ENCODE peak calls at places on chromosomes 6 and 20, in nine cellular contexts. V, Y, U, R, I, G, W, C and J are unnamed samples.

GRCh38 chr6:22227824-22228610 is 68.8 kb downstream of the PRL start:
- DNase-seq in V (no peak), Y (no peak), U (no peak), R (no peak), I (peak), G (no peak), W (no peak), C (no peak), J (no peak)

GRCh38 chr6:127146935-127147334 is 28.5 kb downstream of the RSPO3 start:
- DNase-seq in V (no peak), Y (no peak), U (no peak), R (no peak), I (peak), G (no peak), W (peak), C (no peak), J (no peak)

GRCh38 chr20:61391185-61391584 is 139.1 kb downstream of the CDH4 start:
- DNase-seq in V (no peak), Y (no peak), U (no peak), R (no peak), I (no peak), G (no peak), W (no peak), C (no peak), J (no peak)

GRCh38 chr6:11190625-11191245 is 41.7 kb downstream of the NEDD9 start:
- DNase-seq in V (no peak), Y (no peak), U (no peak), R (no peak), I (no peak), G (no peak), W (no peak), C (no peak), J (no peak)

GRCh38 chr6:4848382-4849068 is 72.3 kb downstream of the CDYL start:
- DNase-seq in V (no peak), Y (no peak), U (peak), R (no peak), I (peak), G (no peak), W (peak), C (no peak), J (no peak)

GRCh38 chr20:32052792-32053362 is 835 bp downstream of the HCK start:
- DNase-seq in V (peak), Y (no peak), U (peak), R (peak), I (no peak), G (peak), W (peak), C (no peak), J (no peak)

GRCh38 chr6:157656437-157657005 is 166.5 kb upstream of the SNX9 start:
- DNase-seq in V (no peak), Y (no peak), U (no peak), R (no peak), I (no peak), G (no peak), W (no peak), C (peak), J (no peak)

GRCh38 chr6:38193051-38193450 is 373.5 kb downstream of the ZFAND3 start:
- DNase-seq in V (no peak), Y (no peak), U (no peak), R (no peak), I (no peak), G (no peak), W (no peak), C (peak), J (no peak)

GRCh38 chr6:97064578-97064977 is 140.1 kb downstream of the KLHL32 start:
- DNase-seq in V (no peak), Y (no peak), U (no peak), R (no peak), I (no peak), G (no peak), W (peak), C (no peak), J (no peak)

GRCh38 chr20:24588725-24589340 is 119.4 kb downstream of the SYNDIG1 start:
- DNase-seq in V (no peak), Y (no peak), U (no peak), R (no peak), I (no peak), G (no peak), W (no peak), C (no peak), J (peak)

GRCh38 chr6:159151266-159151855 is 17.8 kb upstream of the FNDC1 start:
- DNase-seq in V (peak), Y (no peak), U (peak), R (no peak), I (peak), G (no peak), W (peak), C (no peak), J (no peak)

GRCh38 chr20:44253528-44253927 is 6.4 kb downstream of the GDAP1L1 start:
- DNase-seq in V (no peak), Y (no peak), U (no peak), R (no peak), I (no peak), G (no peak), W (no peak), C (no peak), J (no peak)

GRCh38 chr6:40852667-40853383 is 186.2 kb downstream of the UNC5CL start:
- DNase-seq in V (peak), Y (no peak), U (no peak), R (no peak), I (no peak), G (no peak), W (peak), C (no peak), J (no peak)

GRCh38 chr20:49091104-49091503 is 45.0 kb downstream of the CSE1L start:
- DNase-seq in V (no peak), Y (no peak), U (no peak), R (no peak), I (no peak), G (no peak), W (no peak), C (no peak), J (no peak)

GRCh38 chr6:158536891-158537798 is 22.7 kb upstream of the TMEM181 start:
- DNase-seq in V (no peak), Y (no peak), U (peak), R (no peak), I (no peak), G (no peak), W (peak), C (no peak), J (peak)

GRCh38 chr20:19784511-19785172 is 26.6 kb downstream of the RIN2 start:
- DNase-seq in V (peak), Y (peak), U (peak), R (no peak), I (peak), G (peak), W (peak), C (no peak), J (no peak)

GRCh38 chr6:13429406-13429753 is 58.0 kb downstream of the GFOD1 start:
- DNase-seq in V (no peak), Y (peak), U (no peak), R (no peak), I (peak), G (no peak), W (no peak), C (no peak), J (no peak)

GRCh38 chr6:167293088-167293589 is 2.0 kb downstream of the UNC93A start:
- DNase-seq in V (no peak), Y (no peak), U (no peak), R (no peak), I (no peak), G (no peak), W (no peak), C (no peak), J (no peak)

GRCh38 chr20:45685896-45686295 is 15.9 kb upstream of the WFDC11 start:
- DNase-seq in V (no peak), Y (no peak), U (no peak), R (no peak), I (no peak), G (no peak), W (peak), C (no peak), J (no peak)

GRCh38 chr20:48178607-48179006 is 393.3 kb upstream of the SULF2 start:
- DNase-seq in V (no peak), Y (no peak), U (no peak), R (no peak), I (no peak), G (no peak), W (peak), C (no peak), J (no peak)

GRCh38 chr6:112283621-112284020 is 29.3 kb upstream of the LAMA4 start:
- DNase-seq in V (no peak), Y (no peak), U (no peak), R (no peak), I (no peak), G (no peak), W (no peak), C (no peak), J (no peak)

GRCh38 chr6:26026833-26027490 is 60.3 kb upstream of the HFE start:
- DNase-seq in V (peak), Y (peak), U (peak), R (no peak), I (peak), G (no peak), W (peak), C (peak), J (no peak)

GRCh38 chr20:53706511-53707031 is 112.9 kb upstream of the ZNF217 start:
- DNase-seq in V (peak), Y (no peak), U (no peak), R (no peak), I (no peak), G (peak), W (no peak), C (no peak), J (no peak)

GRCh38 chr20:36802326-36803223 is 29.0 kb upstream of the DSN1 start:
- DNase-seq in V (no peak), Y (no peak), U (no peak), R (no peak), I (no peak), G (no peak), W (no peak), C (no peak), J (no peak)

GRCh38 chr6:86500035-86500434 is 437.3 kb upstream of the HTR1E start:
- DNase-seq in V (no peak), Y (no peak), U (no peak), R (no peak), I (no peak), G (no peak), W (no peak), C (no peak), J (no peak)

GRCh38 chr6:86508230-86508629 is 429.1 kb upstream of the HTR1E start:
- DNase-seq in V (no peak), Y (no peak), U (no peak), R (no peak), I (no peak), G (no peak), W (no peak), C (no peak), J (no peak)

GRCh38 chr6:86502522-86502921 is 434.8 kb upstream of the HTR1E start:
- DNase-seq in V (no peak), Y (no peak), U (no peak), R (no peak), I (no peak), G (no peak), W (no peak), C (no peak), J (no peak)
- TF ChIP-seq POLR2AphosphoS5 in V (no peak), Y (no peak), U (no peak), R (no peak), I (no peak), G (no peak), W (no peak), C (no peak), J (no peak)

DNA sequence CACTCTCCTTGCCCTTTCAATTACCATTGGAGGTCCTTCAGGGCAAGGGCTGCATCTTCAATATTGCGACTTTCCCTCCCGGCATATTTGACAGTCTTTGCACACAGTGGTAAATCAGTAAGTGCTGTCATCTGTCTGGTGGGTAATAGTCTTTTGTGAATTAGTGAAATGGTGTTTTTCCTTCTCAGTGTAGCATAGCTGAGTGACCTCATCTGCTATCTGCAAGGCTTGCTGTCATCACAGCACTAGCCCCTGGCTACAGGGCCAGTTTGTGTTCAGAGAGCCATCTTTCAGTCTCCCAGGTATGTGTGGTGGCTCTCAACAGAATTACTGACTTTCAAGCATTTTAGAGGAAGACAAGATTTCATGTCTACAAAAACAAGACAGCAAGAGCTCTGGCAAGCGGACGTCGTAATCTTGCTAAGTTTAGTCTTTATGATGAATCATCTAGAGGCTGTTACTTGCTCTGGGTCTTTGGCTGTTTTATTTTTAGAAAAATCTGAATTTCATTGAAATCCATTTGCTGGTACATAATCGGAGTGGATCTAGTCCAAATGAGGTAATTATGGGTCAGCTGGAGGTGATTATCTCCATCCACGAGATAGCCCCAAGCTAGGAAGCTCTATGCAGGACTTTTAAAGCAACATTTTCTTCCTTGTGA is 528.9 kb downstream of the EPM2A start:
- DNase-seq in V (no peak), Y (no peak), U (no peak), R (no peak), I (no peak), G (no peak), W (no peak), C (no peak), J (no peak)
- TF ChIP-seq POLR2AphosphoS5 in V (no peak), Y (no peak), U (no peak), R (no peak), I (no peak), G (no peak), W (no peak), C (no peak), J (no peak)

GRCh38 chr6:106069478-106069877 is 16.7 kb upstream of the PRDM1 start:
- DNase-seq in V (no peak), Y (peak), U (no peak), R (no peak), I (peak), G (no peak), W (no peak), C (no peak), J (no peak)
- TF ChIP-seq POLR2AphosphoS5 in V (no peak), Y (peak), U (no peak), R (no peak), I (no peak), G (no peak), W (no peak), C (no peak), J (no peak)

GRCh38 chr6:42450314-42451145 is 1.2 kb downstream of the TRERF1 start:
- DNase-seq in V (peak), Y (no peak), U (peak), R (no peak), I (no peak), G (no peak), W (peak), C (no peak), J (no peak)
- TF ChIP-seq POLR2AphosphoS5 in V (no peak), Y (no peak), U (no peak), R (no peak), I (no peak), G (no peak), W (peak), C (no peak), J (no peak)